ENCODE peak calls at places on chromosomes 3 and 15, in five cellular contexts. K is AG04449, M is A549, C is stomach, H is heart right ventricle. Y is an unnamed sample.

GRCh38 chr15:74829500-74829899 is 3.1 kb downstream of the CPLX3 start:
- DNase-seq in K (no peak), M (no peak), C (no peak), H (no peak), Y (no peak)

GRCh38 chr3:59006791-59007517 is 42.9 kb downstream of the CFAP20DC start:
- DNase-seq in K (no peak), M (no peak), C (no peak), H (peak; percentile 8), Y (peak; percentile 47)

GRCh38 chr3:17372811-17373210 is 369.6 kb downstream of the TBC1D5 start:
- DNase-seq in K (no peak), M (no peak), C (no peak), H (no peak), Y (no peak)

GRCh38 chr15:85785887-85786777 is 8.6 kb downstream of the KLHL25 start:
- DNase-seq in K (no peak), M (peak; percentile 83), C (no peak), H (peak; percentile 40), Y (no peak)

GRCh38 chr3:195808741-195809290 is 2.9 kb downstream of the MUC4 start:
- DNase-seq in K (no peak), M (no peak), C (no peak), H (no peak), Y (no peak)

GRCh38 chr15:67832031-67832551 is 6.8 kb downstream of the SKOR1 start:
- DNase-seq in K (no peak), M (no peak), C (no peak), H (no peak), Y (no peak)

GRCh38 chr15:52689562-52689961 is 10.4 kb upstream of the ATOSA start:
- DNase-seq in K (no peak), M (no peak), C (no peak), H (no peak), Y (no peak)

GRCh38 chr3:185737020-185737419 is 87.8 kb downstream of the IGF2BP2 start:
- DNase-seq in K (no peak), M (no peak), C (no peak), H (no peak), Y (peak; percentile 50)

GRCh38 chr3:111745786-111746185 is 113.3 kb upstream of the PHLDB2 start:
- DNase-seq in K (no peak), M (no peak), C (no peak), H (no peak), Y (no peak)
- TF ChIP-seq CTCF in K (no peak), M (no peak), C (no peak), H (no peak), Y (no peak)

GRCh38 chr3:153961498-153961897 is 159.7 kb upstream of the ARHGEF26 start:
- DNase-seq in K (no peak), M (no peak), C (no peak), H (no peak), Y (no peak)
- TF ChIP-seq CTCF in K (no peak), M (no peak), C (no peak), H (no peak), Y (no peak)

GRCh38 chr3:25086721-25087120 is 341.3 kb upstream of the RARB start:
- DNase-seq in K (no peak), M (no peak), C (no peak), H (no peak), Y (no peak)

GRCh38 chr3:25090869-25091453 is 337.1 kb upstream of the RARB start:
- DNase-seq in K (no peak), M (no peak), C (no peak), H (no peak), Y (no peak)

GRCh38 chr3:25084016-25084415 is 344.0 kb upstream of the RARB start:
- DNase-seq in K (no peak), M (no peak), C (no peak), H (no peak), Y (no peak)

GRCh38 chr3:25091938-25092337 is 336.1 kb upstream of the RARB start:
- DNase-seq in K (no peak), M (no peak), C (no peak), H (no peak), Y (no peak)

GRCh38 chr3:25088284-25088683 is 339.8 kb upstream of the RARB start:
- DNase-seq in K (no peak), M (no peak), C (no peak), H (no peak), Y (no peak)
- TF ChIP-seq CTCF in K (no peak), M (no peak), C (no peak), H (no peak), Y (no peak)

GRCh38 chr3:124439586-124439985 is 290.7 kb upstream of the UMPS start:
- DNase-seq in K (no peak), M (no peak), C (no peak), H (no peak), Y (no peak)

GRCh38 chr3:124443446-124443845 is 286.8 kb upstream of the UMPS start:
- DNase-seq in K (no peak), M (no peak), C (no peak), H (no peak), Y (no peak)

GRCh38 chr3:124442463-124442862 is 287.8 kb upstream of the UMPS start:
- DNase-seq in K (no peak), M (peak; percentile 7), C (no peak), H (no peak), Y (no peak)

GRCh38 chr3:124444075-124444474 is 286.2 kb upstream of the UMPS start:
- DNase-seq in K (no peak), M (no peak), C (no peak), H (no peak), Y (no peak)

DNA sequence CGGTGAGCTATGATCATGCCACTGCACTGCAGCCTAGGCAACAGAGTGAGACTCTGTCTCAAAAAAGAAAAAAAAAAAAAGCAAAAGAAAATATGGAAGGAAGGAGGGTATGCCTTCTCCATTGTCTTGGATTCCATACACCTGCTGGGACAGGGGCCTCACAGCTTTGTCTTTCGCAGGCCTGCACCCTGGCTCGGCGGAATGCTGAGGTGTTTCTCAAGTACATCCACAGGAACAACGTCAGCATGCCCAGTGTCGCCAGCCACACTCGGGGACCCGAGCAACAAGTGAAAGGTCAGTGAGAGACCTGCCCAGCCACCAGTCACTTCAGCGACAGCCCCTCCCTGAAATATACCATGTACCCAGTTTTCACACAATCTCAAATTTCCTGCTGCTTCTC is 288.5 kb upstream of the UMPS start:
- DNase-seq in K (no peak), M (no peak), C (no peak), H (no peak), Y (no peak)
- TF ChIP-seq CTCF in K (no peak), M (no peak), C (no peak), H (no peak), Y (no peak)

GRCh38 chr3:37308247-37308646 is 133.9 kb upstream of the LRRFIP2 start:
- DNase-seq in K (no peak), M (peak; percentile 36), C (no peak), H (no peak), Y (no peak)
- TF ChIP-seq CTCF in K (no peak), M (peak; percentile 30), C (peak; percentile 23), H (peak; percentile 27), Y (peak; percentile 51)

GRCh38 chr3:197454014-197454413 is 101.8 kb downstream of the BDH1 start:
- DNase-seq in K (no peak), M (no peak), C (no peak), H (no peak), Y (no peak)
- TF ChIP-seq CTCF in K (peak; percentile 45), M (peak; percentile 18), C (no peak), H (peak; percentile 41), Y (no peak)

DNA sequence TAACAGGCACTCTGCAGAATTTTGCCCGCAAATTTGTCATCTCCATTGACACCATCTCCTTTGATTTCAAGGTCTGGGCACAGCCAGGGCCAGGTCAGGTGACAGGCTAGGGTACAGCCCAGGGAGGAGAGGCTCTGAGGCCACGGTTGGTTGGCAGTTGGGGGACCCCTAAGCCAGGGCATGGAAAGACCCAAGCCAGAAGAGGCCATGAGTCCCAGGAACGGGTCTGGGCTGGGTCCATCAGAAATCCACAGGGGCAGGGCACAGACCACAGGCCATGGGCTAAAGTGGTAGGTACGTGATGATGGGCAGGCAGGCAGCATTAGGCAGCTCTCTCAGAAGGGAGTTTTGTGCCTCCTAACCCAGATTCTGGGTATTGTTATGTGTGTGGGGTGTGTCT is 45.8 kb downstream of the SEMA3G start:
- DNase-seq in K (no peak), M (no peak), C (no peak), H (no peak), Y (no peak)
- TF ChIP-seq CTCF in K (no peak), M (no peak), C (no peak), H (no peak), Y (no peak)

GRCh38 chr3:141441381-141442365 is 45.2 kb upstream of the RASA2 start:
- DNase-seq in K (peak; percentile 73), M (peak; percentile 73), C (peak; percentile 51), H (peak; percentile 76), Y (peak; percentile 67)
- TF ChIP-seq CTCF in K (peak; percentile 70), M (peak; percentile 61), C (peak; percentile 63), H (peak; percentile 86), Y (peak; percentile 74)

DNA sequence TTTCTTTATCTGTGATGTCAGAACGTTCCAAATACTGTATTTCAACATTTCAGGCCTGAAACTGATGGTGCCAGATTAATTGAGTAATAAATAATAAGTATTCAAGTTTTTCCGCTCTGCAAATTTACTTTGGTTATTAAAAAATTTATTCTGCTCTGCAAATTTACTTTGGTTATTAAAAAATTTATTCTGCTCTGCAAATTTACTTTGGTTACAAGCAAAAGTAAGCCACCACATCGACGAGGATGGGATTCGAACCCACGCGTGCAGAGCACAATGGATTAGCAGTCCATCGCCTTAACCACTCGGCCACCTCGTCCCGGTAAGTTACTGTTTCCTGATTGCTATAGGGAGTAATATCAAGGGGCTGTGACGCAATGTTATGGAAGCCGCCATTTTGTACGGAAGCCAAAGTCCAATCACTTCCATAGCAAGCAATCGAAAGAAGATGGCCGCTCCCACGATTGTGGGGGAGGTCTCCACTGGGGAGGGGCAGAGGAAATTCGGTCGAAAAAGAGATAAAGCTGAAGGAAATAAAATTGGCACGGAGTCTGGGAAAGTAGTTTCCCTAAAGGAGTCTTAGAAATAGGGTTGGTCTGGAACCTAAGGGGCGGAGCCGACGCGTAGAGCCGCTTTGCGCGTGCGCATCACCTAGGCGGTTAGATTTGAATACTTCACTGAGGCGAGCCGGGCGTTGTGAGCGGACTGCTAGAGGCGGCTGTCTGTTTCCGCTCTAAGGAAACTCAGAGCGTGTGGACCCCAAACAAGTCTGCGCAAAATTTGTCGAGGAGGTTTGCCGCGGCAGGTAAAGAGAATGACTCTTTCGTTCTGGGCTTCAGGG is at the start of gene KNL1:
- DNase-seq in K (peak; percentile 60), M (peak; percentile 64), C (peak; percentile 92), H (peak; percentile 95), Y (peak; percentile 88)
- TF ChIP-seq CTCF in K (no peak), M (no peak), C (no peak), H (no peak), Y (no peak)

GRCh38 chr15:63440265-63440648 is 58.6 kb upstream of the CA12 start:
- DNase-seq in K (no peak), M (no peak), C (no peak), H (no peak), Y (no peak)

GRCh38 chr15:63435416-63435815 is 53.8 kb upstream of the CA12 start:
- DNase-seq in K (no peak), M (no peak), C (no peak), H (no peak), Y (no peak)

GRCh38 chr15:63434567-63435219 is 53.0 kb upstream of the CA12 start:
- DNase-seq in K (no peak), M (no peak), C (no peak), H (no peak), Y (no peak)

GRCh38 chr15:63439536-63440264 is 58.1 kb upstream of the CA12 start:
- DNase-seq in K (no peak), M (no peak), C (no peak), H (no peak), Y (no peak)

GRCh38 chr15:63436872-63437375 is 55.3 kb upstream of the CA12 start:
- DNase-seq in K (peak; percentile 37), M (peak; percentile 35), C (peak; percentile 86), H (peak; percentile 86), Y (peak; percentile 55)
- TF ChIP-seq CTCF in K (no peak), M (no peak), C (no peak), H (no peak), Y (no peak)